ENCODE peak calls at places on chromosomes 13 and 19, in six cellular contexts. Z, L, U, P, E and N are unnamed samples. For H3K36me3, the result is how much of the 10 kb centered on the place peaks cover.

GRCh38 chr13:28558126-28558525 is 63.2 kb upstream of the FLT1 start:
- DNase-seq in Z (peak), L (no peak), U (no peak), P (no peak), E (no peak), N (no peak)

GRCh38 chr13:30718661-30719520 is 16.5 kb upstream of the ALOX5AP start:
- DNase-seq in Z (peak), L (no peak), U (no peak), P (no peak), E (no peak), N (no peak)

GRCh38 chr13:50518791-50519201 is 324.7 kb downstream of the DLEU7 start:
- DNase-seq in Z (peak), L (no peak), U (no peak), P (no peak), E (no peak), N (no peak)

GRCh38 chr19:29961311-29961710 is 19.3 kb downstream of the URI1 start:
- DNase-seq in Z (no peak), L (no peak), U (no peak), P (no peak), E (no peak), N (no peak)

GRCh38 chr13:62014299-62014698 is 598.6 kb upstream of the PCDH20 start:
- DNase-seq in Z (peak), L (no peak), U (no peak), P (no peak), E (no peak), N (no peak)

GRCh38 chr13:95743192-95743591 is 66.3 kb downstream of the DNAJC3 start:
- DNase-seq in Z (no peak), L (no peak), U (no peak), P (no peak), E (no peak), N (no peak)

GRCh38 chr19:47013041-47013517 is 6.6 kb upstream of the NPAS1 start:
- DNase-seq in Z (peak), L (peak), U (peak), P (peak), E (peak), N (peak)

GRCh38 chr13:109760951-109761350 is 25.4 kb downstream of the IRS2 start:
- DNase-seq in Z (no peak), L (no peak), U (no peak), P (no peak), E (no peak), N (no peak)

GRCh38 chr19:7982103-7982502 is 23.3 kb downstream of the ELAVL1 start:
- DNase-seq in Z (no peak), L (no peak), U (no peak), P (peak), E (no peak), N (no peak)

GRCh38 chr13:19860884-19861655 is 2.4 kb downstream of the ZMYM5 start:
- DNase-seq in Z (peak), L (no peak), U (no peak), P (peak), E (no peak), N (no peak)

GRCh38 chr13:59970847-59971246 is 192.9 kb downstream of the DIAPH3 start:
- DNase-seq in Z (no peak), L (no peak), U (no peak), P (no peak), E (no peak), N (no peak)

DNA sequence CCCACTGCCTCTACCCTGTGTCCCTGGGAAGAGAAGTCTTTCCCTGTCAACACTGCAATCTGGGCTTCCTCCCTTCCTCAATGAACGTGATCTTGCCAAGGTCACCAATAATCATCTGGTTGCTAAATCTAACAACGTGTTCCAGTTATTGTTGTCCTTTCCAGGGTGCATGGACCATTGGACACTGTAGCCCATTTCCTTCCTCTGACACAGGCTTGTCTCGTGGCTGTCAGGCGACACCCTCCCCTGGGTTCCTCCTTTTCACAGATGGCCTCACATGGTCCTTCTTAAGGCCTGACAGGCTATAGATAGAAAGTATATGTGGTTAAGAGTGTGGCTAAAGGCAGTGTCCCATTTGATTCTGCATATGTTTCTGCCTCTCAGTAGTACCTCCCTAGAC is 67.7 kb upstream of the STARD13 start:
- DNase-seq in Z (no peak), L (no peak), U (no peak), P (peak), E (peak), N (no peak)
- TF ChIP-seq POLR2A in Z (no peak), L (no peak), U (no peak), P (no peak), E (no peak), N (no peak)

DNA sequence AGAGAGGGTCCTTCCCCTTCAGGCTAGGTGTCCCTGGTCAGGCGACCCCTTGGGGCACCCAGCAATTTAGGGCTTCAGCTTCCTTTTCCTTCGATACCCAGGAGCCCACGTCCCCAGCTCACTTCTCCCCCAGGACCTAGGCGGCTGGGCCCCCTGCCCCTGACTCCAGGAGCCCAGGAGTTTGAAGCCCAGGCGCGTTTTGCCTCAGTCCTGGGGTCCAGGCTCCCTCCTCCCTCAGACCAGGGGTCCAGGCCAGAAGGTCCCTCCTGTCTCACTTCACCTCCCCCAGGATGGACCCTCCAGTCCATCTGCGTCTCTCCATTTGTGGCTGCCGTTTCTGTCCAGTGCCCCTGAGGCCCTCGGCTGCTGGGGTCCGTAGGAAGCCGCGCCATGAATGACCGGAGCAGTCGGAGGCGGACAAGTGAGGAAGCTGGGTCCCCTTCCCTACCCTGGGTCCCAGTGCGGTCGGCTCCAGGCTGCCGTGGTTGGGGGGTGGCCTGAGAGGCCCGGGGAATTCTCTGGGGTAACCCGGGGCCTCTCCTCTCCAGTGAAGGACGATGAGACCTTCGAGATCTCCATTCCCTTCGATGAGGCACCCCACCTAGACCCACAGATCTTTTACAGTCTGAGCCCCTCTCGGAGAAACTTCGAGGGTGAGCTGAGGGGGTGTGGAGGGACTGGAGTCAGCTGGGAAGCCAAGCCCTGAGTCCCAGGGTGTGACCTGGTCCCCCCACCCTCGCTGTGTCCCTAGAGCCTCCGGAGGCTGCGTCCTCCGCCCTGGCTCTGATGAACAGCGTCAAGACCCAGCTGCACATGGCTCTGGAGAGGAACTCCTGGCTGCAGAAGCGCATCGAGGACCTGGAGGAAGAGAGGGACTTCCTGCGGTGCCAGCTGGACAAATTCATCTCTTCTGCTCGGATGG is 906 bp downstream of the CCDC106 start:
- DNase-seq in Z (no peak), L (no peak), U (no peak), P (no peak), E (no peak), N (no peak)
- H3K36me3 ChIP-seq in Z (under half), L (under half), U (under half), P (under half), E (under half), N (under half)

GRCh38 chr13:36166051-36166450 is 34.9 kb upstream of the DCLK1 start:
- DNase-seq in Z (no peak), L (no peak), U (no peak), P (no peak), E (no peak), N (no peak)

GRCh38 chr13:36158606-36159005 is 27.4 kb upstream of the DCLK1 start:
- DNase-seq in Z (no peak), L (no peak), U (no peak), P (no peak), E (no peak), N (no peak)

GRCh38 chr13:36163303-36163702 is 32.1 kb upstream of the DCLK1 start:
- DNase-seq in Z (no peak), L (no peak), U (no peak), P (no peak), E (no peak), N (no peak)

GRCh38 chr13:36160297-36160696 is 29.1 kb upstream of the DCLK1 start:
- DNase-seq in Z (no peak), L (no peak), U (no peak), P (no peak), E (no peak), N (no peak)

DNA sequence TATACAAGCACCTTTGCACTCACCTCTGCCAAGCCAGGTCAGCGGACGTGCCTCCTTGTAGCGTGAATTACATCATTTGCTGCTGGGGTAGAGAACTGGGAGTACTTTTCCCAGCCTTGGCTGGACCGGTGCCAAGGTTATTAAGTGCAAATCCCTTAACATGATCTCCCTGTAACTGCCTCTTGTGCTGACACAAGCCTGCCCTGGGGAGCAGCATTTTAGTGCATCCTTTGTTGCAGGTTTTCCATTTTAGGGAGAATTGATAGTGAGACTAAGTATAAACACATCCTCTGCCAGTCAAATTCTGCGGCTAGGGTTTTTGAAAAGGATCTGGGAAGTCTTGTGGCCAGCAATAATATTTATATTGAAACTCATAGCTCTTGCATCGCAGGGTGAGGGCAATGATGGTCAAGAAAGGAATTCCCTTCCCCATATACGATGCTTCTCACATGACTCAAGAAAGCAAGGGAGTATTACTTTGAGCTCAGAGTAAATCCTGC is 32.7 kb upstream of the DCLK1 start:
- DNase-seq in Z (peak), L (no peak), U (peak), P (no peak), E (peak), N (peak)
- TF ChIP-seq POLR2A in Z (no peak), L (no peak), U (no peak), P (no peak), E (no peak), N (no peak)

GRCh38 chr19:45126654-45127053 is 33.7 kb downstream of the PPP1R37 start:
- DNase-seq in Z (no peak), L (no peak), U (no peak), P (no peak), E (no peak), N (no peak)
- H3K36me3 ChIP-seq in Z (under half), L (under half), U (under half), P (under half), E (under half), N (under half)

GRCh38 chr19:4471400-4472173 is 510 bp upstream of the HDGFL2 start:
- DNase-seq in Z (peak), L (peak), U (peak), P (peak), E (peak), N (peak)
- TF ChIP-seq POLR2A in Z (peak), L (peak), U (peak), P (peak), E (no peak), N (peak)

DNA sequence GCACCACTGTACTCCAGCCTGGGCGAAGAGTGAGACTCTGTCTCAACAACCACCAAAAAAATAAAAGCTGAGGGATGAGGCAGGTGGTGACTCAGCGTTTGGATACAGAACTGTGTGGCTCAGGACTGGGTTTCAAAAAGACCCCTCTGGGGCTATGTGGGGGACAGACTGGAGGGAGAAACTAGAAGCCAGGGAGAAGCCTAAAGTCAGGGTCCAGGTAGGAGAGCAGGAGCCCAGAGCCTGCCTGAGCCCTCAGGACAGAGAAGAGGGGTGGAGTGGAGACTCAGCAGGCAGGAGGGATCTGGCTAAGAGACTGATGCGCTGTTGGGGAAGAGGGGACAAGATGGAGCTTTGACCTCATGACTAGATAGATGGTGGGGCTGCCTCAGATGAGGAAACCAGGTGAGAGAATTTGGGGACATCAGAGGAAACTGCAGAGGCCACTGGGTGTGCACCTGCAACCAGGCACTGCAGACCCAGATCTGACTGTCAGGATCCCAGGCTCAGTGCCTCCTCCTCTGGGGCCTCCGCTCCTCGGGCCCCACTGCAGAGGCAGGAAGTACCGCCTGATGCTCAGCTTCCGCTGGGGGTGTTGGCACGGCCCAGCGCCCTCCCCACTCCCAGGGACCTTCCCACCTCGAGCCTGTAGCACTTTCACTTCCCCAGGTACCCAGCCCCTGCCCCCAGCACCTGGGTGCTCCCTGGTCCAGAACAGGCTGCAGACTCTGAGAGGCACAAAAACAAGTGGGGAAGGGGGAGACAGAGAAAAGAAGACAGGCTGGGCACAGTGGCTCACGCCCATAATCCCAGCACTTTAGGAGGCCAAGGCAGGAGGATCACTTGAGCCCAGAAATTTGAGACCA is 1.5 kb upstream of the CD37 start:
- DNase-seq in Z (peak), L (peak), U (peak), P (peak), E (no peak), N (no peak)
- H3K36me3 ChIP-seq in Z (under half), L (under half), U (under half), P (under half), E (under half), N (under half)

GRCh38 chr19:4909897-4910593 is 744 bp downstream of the UHRF1 start:
- DNase-seq in Z (peak), L (peak), U (peak), P (peak), E (peak), N (peak)

GRCh38 chr19:4908311-4908710 is 990 bp upstream of the UHRF1 start:
- DNase-seq in Z (no peak), L (no peak), U (no peak), P (no peak), E (no peak), N (no peak)

GRCh38 chr19:4908781-4909171 is 525 bp upstream of the UHRF1 start:
- DNase-seq in Z (no peak), L (no peak), U (no peak), P (no peak), E (no peak), N (no peak)

GRCh38 chr19:4910594-4911273 is 1.4 kb downstream of the UHRF1 start:
- DNase-seq in Z (peak), L (no peak), U (no peak), P (no peak), E (no peak), N (no peak)

GRCh38 chr19:4909172-4909896 is at the start of gene UHRF1:
- DNase-seq in Z (no peak), L (no peak), U (no peak), P (no peak), E (no peak), N (no peak)
- TF ChIP-seq POLR2A in Z (peak), L (no peak), U (no peak), P (no peak), E (no peak), N (no peak)